ENCODE peak calls at places on chromosomes 16 and 17, in eight cellular contexts. One of them, this sample, is unnamed.

GRCh38 chr17:61235821-61236197 is 163.8 kb upstream of the TBX2 start:
- DNase-seq in CD8-positive, alpha-beta T cell: no peak
- DNase-seq in LoVo: peak
- DNase-seq in caudate nucleus: no peak
- DNase-seq in Jurkat, Clone E6-1: no peak
- DNase-seq in GM19239: no peak
- DNase-seq in PC-3: no peak
- DNase-seq in RPMI7951: peak
- DNase-seq in this sample: no peak

GRCh38 chr17:81392909-81393654 is 2.2 kb upstream of the BAHCC1 start:
- DNase-seq in CD8-positive, alpha-beta T cell: no peak
- DNase-seq in LoVo: peak
- DNase-seq in caudate nucleus: no peak
- DNase-seq in Jurkat, Clone E6-1: no peak
- DNase-seq in GM19239: no peak
- DNase-seq in PC-3: peak
- DNase-seq in RPMI7951: no peak
- DNase-seq in this sample: no peak

GRCh38 chr17:10073905-10074304 is 124.5 kb downstream of the GAS7 start:
- DNase-seq in CD8-positive, alpha-beta T cell: no peak
- DNase-seq in LoVo: no peak
- DNase-seq in caudate nucleus: no peak
- DNase-seq in Jurkat, Clone E6-1: no peak
- DNase-seq in GM19239: no peak
- DNase-seq in PC-3: no peak
- DNase-seq in RPMI7951: no peak
- DNase-seq in this sample: no peak

GRCh38 chr16:52548261-52549010 is 1.5 kb upstream of the TOX3 start:
- DNase-seq in CD8-positive, alpha-beta T cell: no peak
- DNase-seq in LoVo: no peak
- DNase-seq in caudate nucleus: no peak
- DNase-seq in Jurkat, Clone E6-1: no peak
- DNase-seq in GM19239: no peak
- DNase-seq in PC-3: no peak
- DNase-seq in RPMI7951: no peak
- DNase-seq in this sample: no peak

GRCh38 chr17:909642-910323 is 69.8 kb downstream of the NXN start:
- DNase-seq in CD8-positive, alpha-beta T cell: no peak
- DNase-seq in LoVo: no peak
- DNase-seq in caudate nucleus: no peak
- DNase-seq in Jurkat, Clone E6-1: no peak
- DNase-seq in GM19239: no peak
- DNase-seq in PC-3: no peak
- DNase-seq in RPMI7951: no peak
- DNase-seq in this sample: no peak

GRCh38 chr17:34135841-34136240 is 119.2 kb upstream of the CCL2 start:
- DNase-seq in CD8-positive, alpha-beta T cell: no peak
- DNase-seq in LoVo: no peak
- DNase-seq in caudate nucleus: no peak
- DNase-seq in Jurkat, Clone E6-1: no peak
- DNase-seq in GM19239: no peak
- DNase-seq in PC-3: no peak
- DNase-seq in RPMI7951: no peak
- DNase-seq in this sample: peak

GRCh38 chr17:81432873-81433451 is 37.7 kb downstream of the BAHCC1 start:
- DNase-seq in CD8-positive, alpha-beta T cell: no peak
- DNase-seq in LoVo: no peak
- DNase-seq in caudate nucleus: no peak
- DNase-seq in Jurkat, Clone E6-1: no peak
- DNase-seq in GM19239: no peak
- DNase-seq in PC-3: peak
- DNase-seq in RPMI7951: no peak
- DNase-seq in this sample: peak

GRCh38 chr16:17134586-17134985 is 336.2 kb downstream of the XYLT1 start:
- DNase-seq in CD8-positive, alpha-beta T cell: no peak
- DNase-seq in LoVo: no peak
- DNase-seq in caudate nucleus: no peak
- DNase-seq in Jurkat, Clone E6-1: no peak
- DNase-seq in GM19239: peak
- DNase-seq in PC-3: no peak
- DNase-seq in RPMI7951: no peak
- DNase-seq in this sample: no peak

GRCh38 chr16:85354623-85355514 is 242.6 kb upstream of the CIBAR2 start:
- DNase-seq in CD8-positive, alpha-beta T cell: no peak
- DNase-seq in LoVo: no peak
- DNase-seq in caudate nucleus: no peak
- DNase-seq in Jurkat, Clone E6-1: no peak
- DNase-seq in GM19239: no peak
- DNase-seq in PC-3: peak
- DNase-seq in RPMI7951: peak
- DNase-seq in this sample: peak

GRCh38 chr16:56266981-56267607 is 75.8 kb downstream of the GNAO1 start:
- DNase-seq in CD8-positive, alpha-beta T cell: no peak
- DNase-seq in LoVo: no peak
- DNase-seq in caudate nucleus: no peak
- DNase-seq in Jurkat, Clone E6-1: no peak
- DNase-seq in GM19239: no peak
- DNase-seq in PC-3: no peak
- DNase-seq in RPMI7951: no peak
- DNase-seq in this sample: no peak

GRCh38 chr17:82461827-82462524 is 3.4 kb downstream of the NARF start:
- DNase-seq in CD8-positive, alpha-beta T cell: no peak
- DNase-seq in LoVo: no peak
- DNase-seq in caudate nucleus: no peak
- DNase-seq in Jurkat, Clone E6-1: no peak
- DNase-seq in GM19239: no peak
- DNase-seq in PC-3: peak
- DNase-seq in RPMI7951: no peak
- DNase-seq in this sample: no peak